ENCODE peak calls at places on chromosome 6, in five cellular contexts. V is neural progenitor cell, Z is PC-3, F is dorsolateral prefrontal cortex, X is AG04449. P is an unnamed sample.
A peak's percentile ranks its signal among the peaks of the same experiment; 100 is the strongest.

GRCh38 chr6:165098165-165098564 is 211.2 kb downstream of the C6orf118 start:
- DNase-seq in V (peak; percentile 30), Z (no peak), F (no peak), X (no peak), P (no peak)

GRCh38 chr6:28922004-28922840 is 1.6 kb downstream of the TRIM27 start:
- DNase-seq in V (no peak), Z (peak; percentile 92), F (no peak), X (no peak), P (no peak)

GRCh38 chr6:137910424-137910834 is 43.4 kb downstream of the TNFAIP3 start:
- DNase-seq in V (no peak), Z (no peak), F (no peak), X (no peak), P (no peak)

GRCh38 chr6:98487612-98488011 is 346.8 kb upstream of the POU3F2 start:
- DNase-seq in V (peak; percentile 64), Z (no peak), F (no peak), X (no peak), P (no peak)

GRCh38 chr6:31272431-31272830 is 539 bp upstream of the HLA-C start:
- DNase-seq in V (peak; percentile 8), Z (no peak), F (no peak), X (no peak), P (no peak)

GRCh38 chr6:149846321-149846720 is 17.8 kb downstream of the LRP11 start:
- DNase-seq in V (no peak), Z (peak; percentile 87), F (peak; percentile 49), X (no peak), P (no peak)

GRCh38 chr6:90645634-90646033 is 58.8 kb upstream of the MAP3K7 start:
- DNase-seq in V (no peak), Z (peak; percentile 55), F (no peak), X (no peak), P (no peak)

GRCh38 chr6:52966101-52966500 is 29.0 kb downstream of the GSTA4 start:
- DNase-seq in V (no peak), Z (no peak), F (no peak), X (no peak), P (no peak)

GRCh38 chr6:147117580-147117979 is 86.6 kb upstream of the STXBP5 start:
- DNase-seq in V (peak; percentile 9), Z (no peak), F (no peak), X (no peak), P (no peak)

GRCh38 chr6:149224399-149224798 is 93.1 kb upstream of the TAB2 start:
- DNase-seq in V (no peak), Z (no peak), F (no peak), X (no peak), P (no peak)

GRCh38 chr6:98416027-98416426 is 418.3 kb upstream of the POU3F2 start:
- DNase-seq in V (no peak), Z (no peak), F (no peak), X (no peak), P (no peak)

GRCh38 chr6:124870611-124871201 is 91.5 kb upstream of the RNF217 start:
- DNase-seq in V (peak; percentile 43), Z (peak; percentile 48), F (no peak), X (no peak), P (peak; percentile 8)

GRCh38 chr6:37308084-37308817 is 45.5 kb upstream of the RNF8 start:
- DNase-seq in V (no peak), Z (peak; percentile 58), F (no peak), X (no peak), P (no peak)

GRCh38 chr6:170167657-170168159 is 123.2 kb downstream of the DLL1 start:
- DNase-seq in V (no peak), Z (no peak), F (no peak), X (no peak), P (no peak)

GRCh38 chr6:5135783-5136376 is 50.7 kb downstream of the PPP1R3G start:
- DNase-seq in V (peak; percentile 54), Z (peak; percentile 56), F (no peak), X (no peak), P (no peak)

GRCh38 chr6:5726976-5727718 is 279.6 kb downstream of the NRN1 start:
- DNase-seq in V (no peak), Z (no peak), F (no peak), X (no peak), P (no peak)

GRCh38 chr6:149108398-149109100 is 209.0 kb upstream of the TAB2 start:
- DNase-seq in V (no peak), Z (no peak), F (no peak), X (no peak), P (no peak)

GRCh38 chr6:127146935-127147334 is 28.5 kb downstream of the RSPO3 start:
- DNase-seq in V (no peak), Z (peak; percentile 27), F (no peak), X (peak; percentile 57), P (no peak)

GRCh38 chr6:127855542-127856159 is 45.2 kb downstream of the THEMIS start:
- DNase-seq in V (peak; percentile 18), Z (peak; percentile 58), F (no peak), X (no peak), P (no peak)

GRCh38 chr6:111057074-111057752 is 30.1 kb upstream of the SLC16A10 start:
- DNase-seq in V (peak; percentile 51), Z (peak; percentile 51), F (peak; percentile 28), X (no peak), P (no peak)

GRCh38 chr6:29035951-29036350 is 9.0 kb downstream of the OR2W1 start:
- DNase-seq in V (no peak), Z (no peak), F (no peak), X (no peak), P (no peak)

GRCh38 chr6:35471836-35472345 is 3.7 kb downstream of the RPL10A start:
- DNase-seq in V (no peak), Z (no peak), F (no peak), X (no peak), P (no peak)

GRCh38 chr6:12092762-12093161 is 80.7 kb downstream of the HIVEP1 start:
- DNase-seq in V (no peak), Z (no peak), F (no peak), X (no peak), P (no peak)

GRCh38 chr6:14880052-14880451 is 365.8 kb upstream of the JARID2 start:
- DNase-seq in V (no peak), Z (no peak), F (peak; percentile 68), X (no peak), P (no peak)

GRCh38 chr6:122389704-122390103 is 9.7 kb upstream of the HSF2 start:
- DNase-seq in V (no peak), Z (no peak), F (no peak), X (no peak), P (no peak)

GRCh38 chr6:24646771-24647170 is 780 bp upstream of the KIAA0319 start:
- DNase-seq in V (no peak), Z (peak; percentile 86), F (no peak), X (no peak), P (no peak)

GRCh38 chr6:89989742-89990141 is 95.5 kb downstream of the GJA10 start:
- DNase-seq in V (no peak), Z (no peak), F (no peak), X (peak; percentile 97), P (no peak)

GRCh38 chr6:134003542-134003951 is 48.9 kb downstream of the SLC2A12 start:
- DNase-seq in V (peak; percentile 65), Z (peak; percentile 37), F (no peak), X (no peak), P (no peak)

GRCh38 chr6:108650781-108651180 is 90.1 kb downstream of the FOXO3 start:
- DNase-seq in V (no peak), Z (peak; percentile 8), F (no peak), X (peak; percentile 19), P (no peak)

GRCh38 chr6:5287205-5287965 is 26.1 kb downstream of the FARS2 start:
- DNase-seq in V (no peak), Z (peak; percentile 61), F (no peak), X (peak; percentile 40), P (no peak)

GRCh38 chr6:105324386-105325000 is 78.4 kb downstream of the PREP start:
- DNase-seq in V (no peak), Z (peak; percentile 16), F (no peak), X (no peak), P (no peak)

GRCh38 chr6:129492260-129492659 is 217.7 kb downstream of the ARHGAP18 start:
- DNase-seq in V (no peak), Z (no peak), F (no peak), X (no peak), P (no peak)

GRCh38 chr6:135128268-135128914 is 52.7 kb upstream of the MYB start:
- DNase-seq in V (no peak), Z (no peak), F (no peak), X (no peak), P (no peak)

GRCh38 chr6:163646133-163646532 is 231.6 kb downstream of the QKI start:
- DNase-seq in V (no peak), Z (no peak), F (no peak), X (no peak), P (no peak)

DNA sequence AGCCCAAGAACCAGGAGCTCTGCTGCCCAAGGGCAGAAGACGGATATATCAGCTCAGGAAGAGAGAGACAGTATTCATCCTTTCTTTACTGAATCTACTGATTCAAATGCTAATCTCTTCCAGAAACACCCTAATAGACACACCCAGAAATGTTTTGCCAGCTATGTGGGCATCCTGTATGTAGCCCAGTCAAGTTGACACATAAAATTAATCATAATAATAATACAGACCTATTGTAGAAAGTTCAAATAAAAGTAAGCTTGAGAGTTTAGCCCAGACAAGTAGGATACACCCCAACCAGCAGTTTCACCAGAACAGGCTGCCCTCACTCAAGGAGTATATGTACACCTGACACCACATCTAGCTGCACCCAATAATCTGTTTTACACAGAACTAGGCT is 73.9 kb upstream of the VGLL2 start:
- DNase-seq in V (no peak), Z (no peak), F (no peak), X (no peak), P (no peak)
- H3K4me3 ChIP-seq in V (no peak overlapping the region), Z (no peak overlapping the region), F (no peak overlapping the region), X (no peak overlapping the region), P (no peak overlapping the region)

GRCh38 chr6:2523061-2523460 is 227.7 kb downstream of the MYLK4 start:
- DNase-seq in V (no peak), Z (no peak), F (no peak), X (no peak), P (no peak)
- TF ChIP-seq CTCF in V (no peak), Z (no peak), F (no peak), X (no peak), P (no peak)

DNA sequence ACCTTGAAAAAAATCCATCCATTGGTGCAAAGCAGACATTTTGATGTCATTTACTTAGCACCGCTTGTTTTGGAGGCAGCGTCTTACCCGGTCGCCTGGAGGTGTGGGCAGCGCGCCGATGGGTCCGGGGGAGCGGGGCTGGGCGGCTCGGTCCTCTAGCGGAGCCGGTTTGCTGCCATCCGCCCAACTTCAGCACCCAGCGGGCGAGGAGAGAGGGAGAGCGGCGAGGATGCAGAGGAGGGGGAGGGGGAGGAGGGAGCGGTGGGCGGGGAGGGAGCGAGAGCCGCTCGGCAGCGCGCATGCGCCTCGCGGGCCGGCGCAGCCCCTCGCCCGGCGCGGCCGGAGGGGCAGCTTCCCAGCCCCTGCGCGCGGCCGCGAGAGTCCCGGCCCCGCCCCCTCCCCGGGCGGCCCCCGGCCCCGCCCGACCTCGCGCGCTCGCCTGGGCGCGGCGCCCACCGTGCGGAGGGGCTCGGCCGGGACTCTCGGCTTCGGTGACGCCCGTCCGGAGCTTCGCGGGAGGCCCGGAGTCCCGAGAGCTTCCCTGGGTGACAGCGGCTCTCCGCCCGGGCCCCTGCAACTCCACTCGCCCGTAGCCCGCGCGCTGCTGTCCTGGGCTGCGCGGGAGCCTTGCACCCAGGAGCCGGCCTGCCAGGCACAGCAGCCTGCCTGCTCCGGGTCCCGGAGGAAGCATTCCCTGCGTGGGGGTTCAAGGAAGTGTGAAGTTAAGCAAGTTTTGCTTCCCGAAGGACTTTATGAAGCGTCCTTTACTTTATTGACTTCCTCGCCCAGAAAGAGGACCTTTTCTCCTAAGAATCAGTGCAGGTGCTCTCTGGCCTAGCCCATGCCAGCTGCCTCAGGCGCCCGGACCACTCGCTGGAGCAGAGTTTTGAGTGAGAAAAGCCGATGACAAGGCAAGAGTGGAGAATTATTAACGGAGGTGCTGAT is at the start of gene RGS17:
- DNase-seq in V (peak; percentile 94), Z (peak; percentile 49), F (peak; percentile 66), X (no peak), P (no peak)
- H3K4me3 ChIP-seq in V (peak within 1 kb of the TSS; percentile 86), Z (peak within 1 kb of the TSS; percentile 84), F (peak within 1 kb of the TSS; percentile 78), X (peak within 1 kb of the TSS; percentile 80), P (peak within 1 kb of the TSS; percentile 1)

GRCh38 chr6:167255918-167256553 is 35.1 kb upstream of the UNC93A start:
- DNase-seq in V (no peak), Z (no peak), F (no peak), X (no peak), P (no peak)
- TF ChIP-seq CTCF in V (peak; percentile 23), Z (peak; percentile 37), F (no peak), X (no peak), P (no peak)

P was measured in mucosa of descending colon.